ENCODE peak calls at places on chromosomes 11 and 22, in four cellular contexts. One of them, this sample, is unnamed.

GRCh38 chr11:82872377-82873150 is 27.7 kb downstream of the PRCP start:
- DNase-seq in GM23338: no peak
- DNase-seq in A549: no peak
- DNase-seq in GM23248: no peak
- DNase-seq in this sample: no peak

GRCh38 chr11:100581318-100581717 is 105.8 kb upstream of the ARHGAP42 start:
- DNase-seq in GM23338: no peak
- DNase-seq in GM23248: no peak
- DNase-seq in A549: no peak
- DNase-seq in this sample: no peak

GRCh38 chr11:83033972-83034672 is 37.6 kb downstream of the RAB30 start:
- DNase-seq in GM23248: peak; percentile 93
- DNase-seq in GM23338: peak; percentile 31
- DNase-seq in A549: no peak
- DNase-seq in this sample: peak; percentile 43

GRCh38 chr22:39634530-39635399 is 64.2 kb downstream of the CACNA1I start:
- DNase-seq in GM23338: no peak
- DNase-seq in GM23248: peak; percentile 96
- DNase-seq in A549: peak; percentile 75
- DNase-seq in this sample: peak; percentile 90

GRCh38 chr22:29840498-29840897 is 2.4 kb upstream of the ASCC2 start:
- DNase-seq in A549: no peak
- DNase-seq in GM23248: peak; percentile 66
- DNase-seq in GM23338: no peak
- DNase-seq in this sample: peak; percentile 29

GRCh38 chr11:129195682-129196081 is 3.6 kb upstream of the ARHGAP32 start:
- DNase-seq in GM23338: no peak
- DNase-seq in GM23248: no peak
- DNase-seq in A549: no peak
- DNase-seq in this sample: no peak

GRCh38 chr11:6443269-6444003 is 2.6 kb upstream of the HPX start:
- DNase-seq in GM23338: peak; percentile 87
- DNase-seq in GM23248: peak; percentile 78
- DNase-seq in A549: peak; percentile 36
- DNase-seq in this sample: peak; percentile 27

GRCh38 chr11:45879803-45880685 is 5.4 kb upstream of the MAPK8IP1 start:
- DNase-seq in A549: peak; percentile 19
- DNase-seq in GM23248: peak; percentile 50
- DNase-seq in GM23338: no peak
- DNase-seq in this sample: peak; percentile 63

GRCh38 chr11:113907155-113907554 is 2.6 kb downstream of the HTR3B start:
- DNase-seq in GM23248: no peak
- DNase-seq in GM23338: no peak
- DNase-seq in A549: no peak
- DNase-seq in this sample: no peak

GRCh38 chr11:104570088-104570701 is 328.1 kb downstream of the CASP12 start:
- DNase-seq in GM23248: no peak
- DNase-seq in GM23338: no peak
- DNase-seq in A549: no peak
- DNase-seq in this sample: peak; percentile 65
- H3K27ac ChIP-seq in GM23248: no peak overlapping the region
- H3K27ac ChIP-seq in GM23338: no peak overlapping the region
- H3K27ac ChIP-seq in A549: peak overlapping the region; percentile 26
- H3K27ac ChIP-seq in this sample: no peak overlapping the region

GRCh38 chr11:33657757-33658156 is 42.9 kb downstream of the C11orf91 start:
- DNase-seq in A549: no peak
- DNase-seq in GM23248: no peak
- DNase-seq in GM23338: no peak
- DNase-seq in this sample: no peak
- H3K4me3 ChIP-seq in A549: no peak overlapping the region
- H3K4me3 ChIP-seq in GM23248: no peak overlapping the region
- H3K4me3 ChIP-seq in GM23338: no peak overlapping the region
- H3K4me3 ChIP-seq in this sample: no peak overlapping the region

GRCh38 chr22:25066861-25067435 is 114.4 kb downstream of the KIAA1671 start:
- DNase-seq in GM23338: no peak
- DNase-seq in A549: no peak
- DNase-seq in GM23248: no peak
- DNase-seq in this sample: no peak
- H3K27ac ChIP-seq in GM23338: no peak overlapping the region
- H3K27ac ChIP-seq in A549: no peak overlapping the region
- H3K27ac ChIP-seq in GM23248: no peak overlapping the region
- H3K27ac ChIP-seq in this sample: no peak overlapping the region

GRCh38 chr22:49051491-49052022 is 776.1 kb downstream of the BRD1 start:
- DNase-seq in A549: no peak
- DNase-seq in GM23248: no peak
- DNase-seq in GM23338: no peak
- DNase-seq in this sample: no peak
- H3K4me3 ChIP-seq in A549: no peak overlapping the region
- H3K4me3 ChIP-seq in GM23248: no peak overlapping the region
- H3K4me3 ChIP-seq in GM23338: no peak overlapping the region
- H3K4me3 ChIP-seq in this sample: no peak overlapping the region

GRCh38 chr11:12287009-12287373 is 90.4 kb upstream of the PARVA start:
- DNase-seq in GM23248: peak; percentile 95
- DNase-seq in A549: peak; percentile 86
- DNase-seq in GM23338: no peak
- DNase-seq in this sample: peak; percentile 78

GRCh38 chr11:12286606-12287005 is 90.8 kb upstream of the PARVA start:
- DNase-seq in GM23248: no peak
- DNase-seq in A549: no peak
- DNase-seq in GM23338: no peak
- DNase-seq in this sample: no peak

GRCh38 chr11:12288934-12289666 is 88.3 kb upstream of the PARVA start:
- DNase-seq in GM23248: no peak
- DNase-seq in GM23338: no peak
- DNase-seq in A549: no peak
- DNase-seq in this sample: no peak

GRCh38 chr11:12288212-12288933 is 89.0 kb upstream of the PARVA start:
- DNase-seq in GM23248: peak; percentile 97
- DNase-seq in A549: peak; percentile 90
- DNase-seq in GM23338: peak; percentile 96
- DNase-seq in this sample: peak; percentile 76

GRCh38 chr11:12287374-12288211 is 89.8 kb upstream of the PARVA start:
- DNase-seq in A549: peak; percentile 95
- DNase-seq in GM23248: peak; percentile 99
- DNase-seq in GM23338: peak; percentile 80
- DNase-seq in this sample: peak; percentile 91
- H3K27ac ChIP-seq in A549: peak overlapping the region; percentile 99
- H3K27ac ChIP-seq in GM23248: peak overlapping the region; percentile 100
- H3K27ac ChIP-seq in GM23338: no peak overlapping the region
- H3K27ac ChIP-seq in this sample: peak overlapping the region; percentile 77

GRCh38 chr11:19349340-19350025 is 108.7 kb upstream of the E2F8 start:
- DNase-seq in A549: no peak
- DNase-seq in GM23248: no peak
- DNase-seq in GM23338: no peak
- DNase-seq in this sample: no peak
- H3K4me3 ChIP-seq in A549: no peak overlapping the region
- H3K4me3 ChIP-seq in GM23248: no peak overlapping the region
- H3K4me3 ChIP-seq in GM23338: no peak overlapping the region
- H3K4me3 ChIP-seq in this sample: no peak overlapping the region

GRCh38 chr22:25025586-25025985 is 73.1 kb downstream of the KIAA1671 start:
- DNase-seq in GM23338: no peak
- DNase-seq in A549: no peak
- DNase-seq in GM23248: no peak
- DNase-seq in this sample: no peak
- H3K27ac ChIP-seq in GM23338: no peak overlapping the region
- H3K27ac ChIP-seq in A549: peak overlapping the region; percentile 62
- H3K27ac ChIP-seq in GM23248: no peak overlapping the region
- H3K27ac ChIP-seq in this sample: peak overlapping the region; percentile 33

GRCh38 chr11:451738-452137 is 1.7 kb downstream of the PTDSS2 start:
- DNase-seq in GM23248: no peak
- DNase-seq in A549: no peak
- DNase-seq in GM23338: no peak
- DNase-seq in this sample: no peak
- H3K4me3 ChIP-seq in GM23248: peak overlapping the region; percentile 89
- H3K4me3 ChIP-seq in A549: no peak overlapping the region
- H3K4me3 ChIP-seq in GM23338: peak overlapping the region; percentile 90
- H3K4me3 ChIP-seq in this sample: peak overlapping the region; percentile 94

This sample was measured in mammary epithelial cell.